ENCODE peak calls at places on chromosomes 4 and X, in nine cellular contexts. One of them, this sample, is unnamed.

GRCh38 chr4:26489101-26489669 is 1.1 kb downstream of the CCKAR start:
- DNase-seq in lower leg skin: no peak
- DNase-seq in brain microvascular endothelial cell: no peak
- DNase-seq in adrenal gland: no peak
- DNase-seq in astrocyte: no peak
- DNase-seq in AG04450: no peak
- DNase-seq in K562: no peak
- DNase-seq in uterus: no peak
- DNase-seq in endodermal cell: no peak
- DNase-seq in this sample: no peak

GRCh38 chr4:3681191-3681590 is 85.0 kb upstream of the ADRA2C start:
- DNase-seq in adrenal gland: no peak
- DNase-seq in endodermal cell: peak
- DNase-seq in AG04450: no peak
- DNase-seq in astrocyte: no peak
- DNase-seq in uterus: no peak
- DNase-seq in brain microvascular endothelial cell: no peak
- DNase-seq in lower leg skin: no peak
- DNase-seq in K562: no peak
- DNase-seq in this sample: no peak

GRCh38 chrX:49192722-49193328 is 6.7 kb upstream of the PRICKLE3 start:
- DNase-seq in brain microvascular endothelial cell: peak
- DNase-seq in adrenal gland: no peak
- DNase-seq in lower leg skin: no peak
- DNase-seq in endodermal cell: peak
- DNase-seq in uterus: no peak
- DNase-seq in AG04450: no peak
- DNase-seq in astrocyte: no peak
- DNase-seq in K562: peak
- DNase-seq in this sample: peak

GRCh38 chr4:121239951-121240350 is 75.8 kb upstream of the TNIP3 start:
- DNase-seq in AG04450: no peak
- DNase-seq in brain microvascular endothelial cell: no peak
- DNase-seq in adrenal gland: no peak
- DNase-seq in K562: no peak
- DNase-seq in endodermal cell: no peak
- DNase-seq in uterus: no peak
- DNase-seq in lower leg skin: no peak
- DNase-seq in astrocyte: no peak
- DNase-seq in this sample: no peak

GRCh38 chr4:21768349-21769310 is 179.9 kb downstream of the KCNIP4 start:
- DNase-seq in uterus: no peak
- DNase-seq in K562: peak
- DNase-seq in endodermal cell: no peak
- DNase-seq in AG04450: no peak
- DNase-seq in astrocyte: peak
- DNase-seq in brain microvascular endothelial cell: peak
- DNase-seq in adrenal gland: peak
- DNase-seq in lower leg skin: no peak
- DNase-seq in this sample: peak

GRCh38 chr4:149176019-149176418 is 639.6 kb downstream of the IQCM start:
- DNase-seq in AG04450: no peak
- DNase-seq in brain microvascular endothelial cell: no peak
- DNase-seq in endodermal cell: peak
- DNase-seq in adrenal gland: no peak
- DNase-seq in K562: no peak
- DNase-seq in uterus: no peak
- DNase-seq in lower leg skin: no peak
- DNase-seq in astrocyte: no peak
- DNase-seq in this sample: peak

GRCh38 chr4:7295201-7295916 is 103.0 kb downstream of the SORCS2 start:
- DNase-seq in astrocyte: peak
- DNase-seq in AG04450: no peak
- DNase-seq in endodermal cell: no peak
- DNase-seq in uterus: peak
- DNase-seq in adrenal gland: no peak
- DNase-seq in lower leg skin: no peak
- DNase-seq in brain microvascular endothelial cell: no peak
- DNase-seq in K562: no peak
- DNase-seq in this sample: no peak

GRCh38 chrX:25389276-25389675 is 373.5 kb upstream of the ARX start:
- DNase-seq in adrenal gland: no peak
- DNase-seq in endodermal cell: no peak
- DNase-seq in astrocyte: no peak
- DNase-seq in K562: no peak
- DNase-seq in lower leg skin: no peak
- DNase-seq in AG04450: no peak
- DNase-seq in uterus: no peak
- DNase-seq in brain microvascular endothelial cell: no peak
- DNase-seq in this sample: no peak

GRCh38 chr4:139304920-139305319 is 2.6 kb upstream of the NDUFC1 start:
- DNase-seq in uterus: no peak
- DNase-seq in endodermal cell: no peak
- DNase-seq in brain microvascular endothelial cell: no peak
- DNase-seq in astrocyte: no peak
- DNase-seq in K562: no peak
- DNase-seq in AG04450: no peak
- DNase-seq in adrenal gland: no peak
- DNase-seq in lower leg skin: no peak
- DNase-seq in this sample: no peak

GRCh38 chr4:139300431-139301142 is 718 bp upstream of the NAA15 start:
- DNase-seq in adrenal gland: no peak
- DNase-seq in brain microvascular endothelial cell: peak
- DNase-seq in endodermal cell: no peak
- DNase-seq in K562: no peak
- DNase-seq in uterus: no peak
- DNase-seq in astrocyte: peak
- DNase-seq in AG04450: no peak
- DNase-seq in lower leg skin: no peak
- DNase-seq in this sample: peak

GRCh38 chr4:139301143-139301820 is at the start of gene NAA15:
- DNase-seq in K562: peak
- DNase-seq in brain microvascular endothelial cell: peak
- DNase-seq in uterus: peak
- DNase-seq in adrenal gland: peak
- DNase-seq in lower leg skin: peak
- DNase-seq in AG04450: peak
- DNase-seq in endodermal cell: peak
- DNase-seq in astrocyte: peak
- DNase-seq in this sample: peak

GRCh38 chr4:139299536-139299935 is 1.8 kb upstream of the NAA15 start:
- DNase-seq in brain microvascular endothelial cell: no peak
- DNase-seq in astrocyte: peak
- DNase-seq in adrenal gland: no peak
- DNase-seq in uterus: no peak
- DNase-seq in lower leg skin: no peak
- DNase-seq in K562: no peak
- DNase-seq in endodermal cell: no peak
- DNase-seq in AG04450: no peak
- DNase-seq in this sample: no peak

GRCh38 chr4:139301821-139302611 is at the start of gene NDUFC1:
- DNase-seq in AG04450: no peak
- DNase-seq in endodermal cell: peak
- DNase-seq in K562: peak
- DNase-seq in astrocyte: peak
- DNase-seq in uterus: peak
- DNase-seq in lower leg skin: peak
- DNase-seq in adrenal gland: peak
- DNase-seq in brain microvascular endothelial cell: peak
- DNase-seq in this sample: peak
- TF ChIP-seq CTCF in AG04450: peak
- TF ChIP-seq CTCF in endodermal cell: peak
- TF ChIP-seq CTCF in K562: peak
- TF ChIP-seq CTCF in astrocyte: no peak
- TF ChIP-seq CTCF in uterus: no peak
- TF ChIP-seq CTCF in lower leg skin: no peak
- TF ChIP-seq CTCF in adrenal gland: peak
- TF ChIP-seq CTCF in brain microvascular endothelial cell: peak
- TF ChIP-seq CTCF in this sample: peak

GRCh38 chr4:159946983-159947645 is 844.2 kb downstream of the RAPGEF2 start:
- DNase-seq in lower leg skin: no peak
- DNase-seq in adrenal gland: no peak
- DNase-seq in AG04450: no peak
- DNase-seq in astrocyte: peak
- DNase-seq in endodermal cell: no peak
- DNase-seq in uterus: no peak
- DNase-seq in K562: peak
- DNase-seq in brain microvascular endothelial cell: peak
- DNase-seq in this sample: peak

DNA sequence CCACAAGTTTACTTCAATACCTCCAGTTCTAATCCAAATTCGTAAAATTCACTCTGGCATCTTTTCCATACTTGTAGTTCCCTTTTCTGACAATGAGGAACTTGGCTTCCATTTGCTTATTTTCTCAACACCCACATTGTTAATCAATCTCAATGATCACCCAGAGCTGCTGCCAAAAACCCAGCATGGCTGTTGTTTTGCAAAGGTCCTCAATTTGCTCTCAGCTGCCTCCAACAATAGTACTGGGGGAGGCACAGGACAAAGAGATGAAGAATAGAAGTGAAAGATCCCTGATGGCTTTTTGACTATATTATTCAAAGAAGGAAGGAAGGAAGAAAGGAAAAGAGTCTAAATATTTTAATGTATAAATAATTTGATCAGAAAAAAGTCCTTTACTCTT is 847.8 kb downstream of the RAPGEF2 start:
- DNase-seq in astrocyte: no peak
- DNase-seq in brain microvascular endothelial cell: no peak
- DNase-seq in K562: no peak
- DNase-seq in lower leg skin: no peak
- DNase-seq in AG04450: no peak
- DNase-seq in adrenal gland: no peak
- DNase-seq in endodermal cell: no peak
- DNase-seq in uterus: no peak
- DNase-seq in this sample: no peak
- H3K4me3 ChIP-seq in astrocyte: no peak
- H3K4me3 ChIP-seq in brain microvascular endothelial cell: no peak
- H3K4me3 ChIP-seq in K562: no peak
- H3K4me3 ChIP-seq in lower leg skin: no peak
- H3K4me3 ChIP-seq in AG04450: no peak
- H3K4me3 ChIP-seq in adrenal gland: no peak
- H3K4me3 ChIP-seq in endodermal cell: no peak
- H3K4me3 ChIP-seq in uterus: no peak
- H3K4me3 ChIP-seq in this sample: no peak

GRCh38 chr4:56128231-56128630 is 179.5 kb downstream of the CEP135 start:
- DNase-seq in astrocyte: peak
- DNase-seq in endodermal cell: no peak
- DNase-seq in brain microvascular endothelial cell: peak
- DNase-seq in lower leg skin: no peak
- DNase-seq in adrenal gland: no peak
- DNase-seq in K562: no peak
- DNase-seq in AG04450: no peak
- DNase-seq in uterus: no peak
- DNase-seq in this sample: peak

GRCh38 chr4:56127698-56128097 is 179.0 kb downstream of the CEP135 start:
- DNase-seq in astrocyte: peak
- DNase-seq in endodermal cell: no peak
- DNase-seq in K562: no peak
- DNase-seq in AG04450: no peak
- DNase-seq in lower leg skin: no peak
- DNase-seq in adrenal gland: no peak
- DNase-seq in uterus: no peak
- DNase-seq in brain microvascular endothelial cell: no peak
- DNase-seq in this sample: no peak

GRCh38 chr4:56130609-56131150 is 181.9 kb downstream of the CEP135 start:
- DNase-seq in AG04450: no peak
- DNase-seq in K562: no peak
- DNase-seq in brain microvascular endothelial cell: no peak
- DNase-seq in adrenal gland: no peak
- DNase-seq in uterus: no peak
- DNase-seq in endodermal cell: no peak
- DNase-seq in astrocyte: peak
- DNase-seq in lower leg skin: no peak
- DNase-seq in this sample: peak

GRCh38 chr4:56132835-56133234 is 184.1 kb downstream of the CEP135 start:
- DNase-seq in AG04450: no peak
- DNase-seq in endodermal cell: no peak
- DNase-seq in astrocyte: peak
- DNase-seq in adrenal gland: no peak
- DNase-seq in lower leg skin: no peak
- DNase-seq in brain microvascular endothelial cell: no peak
- DNase-seq in uterus: no peak
- DNase-seq in K562: no peak
- DNase-seq in this sample: peak

DNA sequence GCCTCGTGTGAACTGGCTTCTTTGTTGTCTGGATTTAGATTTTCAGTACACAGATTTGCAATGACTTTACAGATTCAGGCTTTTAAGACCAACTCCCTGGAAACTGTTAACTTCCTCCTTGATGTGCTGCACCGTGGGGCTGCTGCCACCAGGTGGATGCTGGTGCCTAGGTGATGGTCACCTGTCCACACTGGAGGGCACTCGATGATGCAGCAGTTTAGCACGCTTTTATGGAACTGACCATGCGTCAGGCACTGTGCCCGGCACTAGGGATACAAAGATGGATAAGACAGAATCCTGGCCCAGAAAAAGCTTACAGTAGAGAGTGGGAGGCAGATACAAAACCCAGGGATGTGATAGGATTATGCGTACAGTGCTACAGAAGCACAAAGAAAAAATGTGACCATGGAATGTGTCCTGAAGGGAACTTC is 180.7 kb downstream of the CEP135 start:
- DNase-seq in AG04450: no peak
- DNase-seq in astrocyte: peak
- DNase-seq in brain microvascular endothelial cell: no peak
- DNase-seq in K562: no peak
- DNase-seq in uterus: no peak
- DNase-seq in adrenal gland: no peak
- DNase-seq in endodermal cell: peak
- DNase-seq in lower leg skin: no peak
- DNase-seq in this sample: no peak
- TF ChIP-seq CTCF in AG04450: peak
- TF ChIP-seq CTCF in astrocyte: no peak
- TF ChIP-seq CTCF in brain microvascular endothelial cell: peak
- TF ChIP-seq CTCF in K562: peak
- TF ChIP-seq CTCF in uterus: no peak
- TF ChIP-seq CTCF in adrenal gland: no peak
- TF ChIP-seq CTCF in endodermal cell: peak
- TF ChIP-seq CTCF in lower leg skin: no peak
- TF ChIP-seq CTCF in this sample: peak

GRCh38 chrX:45771560-45772340 is 571.1 kb upstream of the DIPK2B start:
- DNase-seq in astrocyte: peak
- DNase-seq in adrenal gland: no peak
- DNase-seq in K562: no peak
- DNase-seq in lower leg skin: no peak
- DNase-seq in AG04450: peak
- DNase-seq in brain microvascular endothelial cell: peak
- DNase-seq in uterus: no peak
- DNase-seq in endodermal cell: no peak
- DNase-seq in this sample: peak

GRCh38 chrX:45767021-45767491 is 566.4 kb upstream of the DIPK2B start:
- DNase-seq in lower leg skin: no peak
- DNase-seq in AG04450: no peak
- DNase-seq in endodermal cell: no peak
- DNase-seq in adrenal gland: no peak
- DNase-seq in uterus: no peak
- DNase-seq in brain microvascular endothelial cell: no peak
- DNase-seq in K562: no peak
- DNase-seq in astrocyte: peak
- DNase-seq in this sample: peak

GRCh38 chrX:45771114-45771513 is 570.4 kb upstream of the DIPK2B start:
- DNase-seq in uterus: peak
- DNase-seq in endodermal cell: no peak
- DNase-seq in brain microvascular endothelial cell: peak
- DNase-seq in K562: no peak
- DNase-seq in lower leg skin: no peak
- DNase-seq in AG04450: peak
- DNase-seq in adrenal gland: no peak
- DNase-seq in astrocyte: peak
- DNase-seq in this sample: peak

GRCh38 chrX:45768666-45769065 is 568.0 kb upstream of the DIPK2B start:
- DNase-seq in adrenal gland: no peak
- DNase-seq in lower leg skin: no peak
- DNase-seq in astrocyte: no peak
- DNase-seq in uterus: no peak
- DNase-seq in AG04450: no peak
- DNase-seq in endodermal cell: no peak
- DNase-seq in K562: no peak
- DNase-seq in brain microvascular endothelial cell: no peak
- DNase-seq in this sample: no peak

GRCh38 chrX:45769919-45770582 is 569.4 kb upstream of the DIPK2B start:
- DNase-seq in endodermal cell: no peak
- DNase-seq in lower leg skin: peak
- DNase-seq in brain microvascular endothelial cell: peak
- DNase-seq in adrenal gland: peak
- DNase-seq in AG04450: peak
- DNase-seq in K562: peak
- DNase-seq in astrocyte: peak
- DNase-seq in uterus: peak
- DNase-seq in this sample: peak
- H3K4me3 ChIP-seq in endodermal cell: no peak
- H3K4me3 ChIP-seq in lower leg skin: no peak
- H3K4me3 ChIP-seq in brain microvascular endothelial cell: peak
- H3K4me3 ChIP-seq in adrenal gland: peak
- H3K4me3 ChIP-seq in AG04450: peak
- H3K4me3 ChIP-seq in K562: peak
- H3K4me3 ChIP-seq in astrocyte: peak
- H3K4me3 ChIP-seq in uterus: peak
- H3K4me3 ChIP-seq in this sample: peak

This sample was measured in choroid plexus epithelial cell.